ENCODE peak calls at places on chromosomes 13 and 19, in seven cellular contexts. B is NCI-H2029 treated with DMSO at 0.1 percent for 48 hours, R is astrocyte of the spinal cord, O is cardiac muscle cell, N is amniotic stem cell, P is spleen, U is H54. L is an unnamed sample.

GRCh38 chr13:40777957-40778235 is 6.9 kb upstream of the MRPS31 start:
- DNase-seq in N (no peak), B (no peak), P (no peak), U (no peak), O (no peak), R (no peak), L (no peak)

GRCh38 chr19:55346725-55347441 is 7.2 kb downstream of the KMT5C start:
- DNase-seq in P (no peak), U (no peak), B (no peak), O (no peak), N (no peak), R (no peak), L (no peak)

GRCh38 chr19:2333807-2334211 is 5.3 kb downstream of the SPPL2B start:
- DNase-seq in U (no peak), N (no peak), P (no peak), R (no peak), O (no peak), B (no peak), L (no peak)

GRCh38 chr19:435056-435706 is 25.7 kb downstream of the SHC2 start:
- DNase-seq in O (no peak), P (no peak), U (no peak), R (no peak), B (no peak), N (no peak), L (no peak)

GRCh38 chr19:45113628-45114027 is 20.6 kb downstream of the PPP1R37 start:
- DNase-seq in U (no peak), N (no peak), P (no peak), O (no peak), R (no peak), B (peak; percentile 93), L (no peak)

GRCh38 chr13:30052127-30052526 is 201.7 kb upstream of the UBL3 start:
- DNase-seq in R (no peak), O (peak; percentile 20), N (no peak), U (no peak), B (no peak), P (no peak), L (peak; percentile 48)

GRCh38 chr13:112444001-112444311 is 67.8 kb downstream of the SPACA7 start:
- DNase-seq in B (no peak), O (peak; percentile 62), U (peak; percentile 98), R (peak; percentile 17), P (peak; percentile 78), N (no peak), L (peak; percentile 79)

GRCh38 chr13:30926781-30927180 is 5.7 kb upstream of the TEX26 start:
- DNase-seq in P (no peak), B (no peak), U (no peak), O (no peak), R (no peak), N (no peak), L (no peak)

GRCh38 chr13:29101404-29101803 is 281.3 kb downstream of the MTUS2 start:
- DNase-seq in U (no peak), B (no peak), O (no peak), R (no peak), N (no peak), P (no peak), L (no peak)

GRCh38 chr19:7925171-7925837 is 631 bp downstream of the CTXN1 start:
- DNase-seq in N (peak; percentile 39), U (peak; percentile 93), R (peak; percentile 68), P (peak; percentile 92), B (no peak), O (peak; percentile 77), L (peak; percentile 94)

GRCh38 chr19:45071545-45071938 is 4.7 kb downstream of the ZNF296 start:
- DNase-seq in B (no peak), N (no peak), R (no peak), O (no peak), U (no peak), P (no peak), L (no peak)

L was measured in OCI-M1.